ENCODE peak calls at places on chromosomes 2 and 18, in four cellular contexts. Y is stomach, D is uterus, Q is NB4. T is an unnamed sample.

GRCh38 chr2:140916410-140916809 is 1214.4 kb downstream of the LRP1B start:
- DNase-seq in D (no peak), Q (no peak), Y (no peak), T (no peak)

GRCh38 chr2:44456946-44457345 is 95.2 kb downstream of the CAMKMT start:
- DNase-seq in D (no peak), Y (no peak), Q (no peak), T (no peak)

GRCh38 chr2:238267341-238267710 is 21.1 kb downstream of the PER2 start:
- DNase-seq in Q (no peak), Y (no peak), D (no peak), T (peak)

GRCh38 chr2:165361511-165361910 is 108.0 kb upstream of the CSRNP3 start:
- DNase-seq in D (no peak), Q (no peak), Y (no peak), T (no peak)

GRCh38 chr2:241798631-241799521 is 10.1 kb upstream of the NEU4 start:
- DNase-seq in D (peak), Y (no peak), Q (no peak), T (no peak)

GRCh38 chr2:128314348-128315121 is 4.1 kb downstream of the HS6ST1 start:
- DNase-seq in Q (peak), Y (peak), D (no peak), T (peak)

GRCh38 chr18:2510416-2510815 is 60.9 kb downstream of the METTL4 start:
- DNase-seq in D (no peak), Y (no peak), Q (no peak), T (no peak)

GRCh38 chr18:44588466-44588865 is 92.2 kb upstream of the SETBP1 start:
- DNase-seq in Q (no peak), Y (no peak), D (no peak), T (no peak)

GRCh38 chr2:127901339-127902072 is 15.8 kb upstream of the AMMECR1L start:
- DNase-seq in Q (no peak), D (no peak), Y (no peak), T (no peak)

GRCh38 chr2:19238440-19238839 is 120.0 kb downstream of the OSR1 start:
- DNase-seq in Y (no peak), D (no peak), Q (no peak), T (no peak)

GRCh38 chr2:88016086-88016947 is at the start of gene RNU2-63P:
- DNase-seq in D (peak), Q (peak), Y (peak), T (peak)
- TF ChIP-seq POLR2A in D (no peak), Q (peak), Y (peak), T (peak)

DNA sequence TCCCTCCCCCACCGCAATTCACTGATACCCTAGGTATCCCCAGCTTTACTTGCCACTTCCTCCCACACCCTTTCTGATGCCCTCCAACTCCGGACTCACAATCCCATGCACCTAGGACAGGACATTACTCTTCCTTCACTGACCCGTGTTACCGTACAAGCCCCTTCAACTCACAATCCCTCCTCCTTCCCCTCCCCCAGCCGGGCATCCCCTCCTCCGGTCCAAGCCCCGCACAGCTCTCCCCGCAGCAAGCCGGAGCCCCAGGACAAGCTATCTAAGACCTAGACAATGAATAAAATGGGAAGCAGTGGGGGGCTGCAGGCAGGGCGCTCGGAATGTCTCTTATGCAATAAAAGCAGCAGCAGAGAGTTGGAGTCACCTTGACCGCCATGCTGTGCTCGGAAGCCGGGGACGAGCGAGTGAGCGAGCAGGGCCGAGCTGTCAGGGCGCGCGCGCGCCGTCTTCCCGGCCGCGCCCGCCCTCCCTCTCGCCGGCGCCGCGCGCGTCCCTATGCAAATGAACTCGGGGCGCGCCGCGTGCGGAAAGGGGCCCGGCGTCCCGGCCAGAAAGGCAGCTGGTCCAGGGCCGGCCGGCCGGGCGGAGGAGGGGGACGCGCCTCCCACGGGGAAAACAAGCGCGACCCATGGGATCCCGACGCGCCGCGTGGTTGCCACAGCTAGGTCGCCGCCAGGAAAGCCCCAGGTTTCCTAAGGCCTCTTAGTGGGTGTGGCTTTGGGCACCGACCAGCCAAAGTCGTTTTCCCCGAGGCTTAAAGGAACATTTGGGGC is at the start of gene SLC25A12:
- DNase-seq in D (peak), Q (peak), Y (peak), T (peak)
- TF ChIP-seq POLR2A in D (peak), Q (no peak), Y (peak), T (peak)

DNA sequence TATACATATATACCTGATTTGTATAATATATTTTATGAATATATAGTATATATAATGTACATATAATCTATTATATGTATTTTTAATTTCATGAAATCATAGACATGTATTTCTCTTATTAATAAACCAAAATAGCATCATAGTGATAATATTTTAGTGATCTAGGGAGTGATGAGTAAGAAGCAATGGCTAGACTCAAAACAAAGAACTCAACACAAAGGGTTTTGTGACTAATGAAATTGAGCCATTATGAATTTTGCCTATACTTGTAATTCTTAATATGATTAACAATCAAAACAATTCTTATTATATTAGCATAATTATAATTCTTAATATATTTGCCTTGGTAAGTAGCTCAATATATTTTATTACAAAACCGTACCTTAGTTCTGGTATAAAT is 1614.1 kb upstream of the TMEFF2 start:
- DNase-seq in Y (no peak), Q (no peak), D (no peak), T (no peak)
- TF ChIP-seq POLR2A in Y (no peak), Q (no peak), D (no peak), T (no peak)

DNA sequence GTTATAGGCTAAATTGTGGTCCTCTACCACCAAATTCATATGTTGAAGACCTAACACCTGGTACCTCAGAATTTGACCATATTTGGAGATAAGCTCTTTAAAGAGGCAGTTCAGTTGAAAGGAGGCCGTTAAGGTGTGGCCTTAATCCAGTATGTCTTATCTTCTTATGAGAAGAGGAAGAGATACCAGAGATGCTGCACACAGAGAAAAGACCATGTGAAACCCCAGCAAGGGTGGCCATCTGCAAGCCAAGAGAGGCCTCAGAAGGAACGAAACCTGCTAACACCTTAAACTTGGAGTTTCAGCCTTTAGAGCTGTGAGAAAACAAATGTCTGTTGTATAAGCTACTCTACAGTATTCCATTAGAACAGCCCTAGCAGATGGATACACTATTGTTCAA is 528.1 kb upstream of the DCC start:
- DNase-seq in Q (no peak), Y (no peak), D (no peak), T (no peak)
- TF ChIP-seq POLR2A in Q (no peak), Y (no peak), D (no peak), T (no peak)

DNA sequence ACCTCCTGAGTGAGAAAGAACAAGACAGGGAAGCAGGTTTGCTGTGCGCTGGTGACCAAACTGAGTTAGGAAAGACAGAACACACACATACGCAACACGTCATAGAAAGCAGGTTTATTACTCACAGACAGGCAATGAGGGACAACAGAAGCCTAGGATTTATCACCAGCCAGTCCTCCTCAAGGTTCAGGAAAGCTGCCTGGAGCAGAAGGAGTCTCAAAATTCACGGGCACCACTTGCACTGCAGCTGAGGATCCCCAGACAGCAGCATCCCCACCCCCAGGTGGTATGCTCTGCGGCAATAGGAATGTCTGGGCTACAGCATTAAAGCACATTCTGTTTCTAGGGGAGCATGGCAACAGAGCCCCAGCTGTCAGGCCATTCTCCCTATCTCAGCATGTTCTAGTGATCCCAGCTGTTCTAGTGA is 284.4 kb upstream of the RGPD4 start:
- DNase-seq in Q (no peak), Y (no peak), D (no peak), T (no peak)
- TF ChIP-seq POLR2A in Q (no peak), Y (no peak), D (no peak), T (no peak)

DNA sequence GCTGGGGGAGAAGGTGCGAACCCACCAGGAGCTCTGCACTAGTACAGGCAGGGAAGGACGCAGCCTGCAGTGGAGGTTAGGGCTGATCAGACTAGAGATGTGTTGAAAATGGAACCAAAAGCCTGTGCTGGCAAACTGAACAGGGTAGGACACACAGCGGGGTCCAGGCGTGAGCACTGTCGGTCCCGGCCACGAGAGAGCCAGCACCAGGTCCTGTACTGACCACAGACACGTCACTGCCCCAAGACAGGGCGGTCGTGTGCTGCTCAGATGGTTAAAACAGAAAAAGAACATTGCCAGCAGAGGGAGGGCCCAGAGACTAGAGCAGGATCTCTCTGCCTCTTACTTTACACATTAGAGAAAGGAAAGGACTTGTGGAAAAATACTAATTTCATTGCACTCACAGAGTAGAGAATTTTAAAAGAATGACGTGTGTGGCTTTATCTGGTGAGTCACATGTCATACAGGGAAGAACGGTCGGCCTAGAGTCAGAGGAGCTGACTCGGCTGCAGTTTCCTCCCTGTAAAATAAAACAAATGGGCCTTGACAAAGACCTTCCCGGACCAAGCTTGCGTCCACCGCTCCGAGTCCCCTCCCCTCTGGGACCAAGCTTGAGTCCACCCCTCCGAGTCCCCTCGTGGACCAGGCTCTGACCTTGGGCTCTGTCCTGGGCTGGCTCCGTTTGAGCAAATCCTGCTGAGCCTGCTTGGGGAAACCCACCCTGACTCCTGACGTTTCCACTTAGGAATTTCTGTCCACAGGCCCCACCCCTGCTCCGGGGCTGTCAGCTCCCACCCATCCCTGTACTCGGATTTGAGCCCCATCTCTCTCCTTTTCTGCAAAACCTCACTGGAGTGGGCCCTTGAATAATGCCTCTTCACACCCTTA is 16.7 kb upstream of the ADI1 start:
- DNase-seq in D (peak), Q (no peak), Y (peak), T (no peak)
- TF ChIP-seq POLR2A in D (no peak), Q (no peak), Y (no peak), T (peak)

GRCh38 chr2:217525076-217525475 is 477.7 kb downstream of the TNS1 start:
- DNase-seq in Q (no peak), D (no peak), Y (no peak), T (no peak)
- TF ChIP-seq POLR2A in Q (no peak), D (no peak), Y (no peak), T (no peak)

DNA sequence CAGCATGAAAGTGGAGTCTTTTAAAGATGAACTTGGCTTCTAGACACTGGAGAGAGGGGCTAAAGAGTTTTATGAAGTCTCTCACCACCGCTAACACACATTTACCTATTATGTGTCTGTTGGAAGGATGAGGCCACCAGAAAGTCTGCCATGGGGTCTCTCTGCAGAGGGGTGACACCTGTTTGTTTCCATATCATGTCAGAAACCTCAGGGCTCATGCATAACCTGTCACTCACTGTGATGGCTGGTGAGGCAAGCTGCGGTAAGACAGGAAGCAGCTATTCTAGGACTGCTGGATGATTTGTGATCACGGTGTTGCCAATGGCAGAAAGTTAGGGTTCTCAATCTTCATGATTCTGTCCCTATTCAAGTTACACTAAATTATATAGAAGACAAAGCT is 60.8 kb upstream of the DNMT3A start:
- DNase-seq in Y (no peak), Q (no peak), D (no peak), T (no peak)
- TF ChIP-seq POLR2A in Y (no peak), Q (no peak), D (no peak), T (no peak)

DNA sequence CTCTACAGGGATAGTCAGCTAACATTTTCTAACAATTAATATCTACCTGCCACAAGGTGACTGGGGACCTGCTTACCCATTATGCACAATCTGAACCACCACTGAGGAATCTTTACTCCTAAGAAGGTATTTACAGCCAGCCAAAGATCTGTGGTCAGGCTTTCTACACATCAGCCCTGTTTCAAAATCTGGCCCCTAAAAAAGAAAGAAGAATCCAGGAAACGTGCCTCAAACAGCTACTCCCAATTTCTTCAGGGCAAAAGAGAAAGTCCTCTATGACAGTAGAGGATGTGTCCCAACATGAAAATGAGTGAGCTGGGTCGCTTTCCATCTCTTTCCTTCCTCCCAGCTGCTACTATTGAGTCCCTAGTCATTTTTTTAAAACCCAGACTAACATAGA is 79.6 kb downstream of the EPB41L3 start:
- DNase-seq in Q (no peak), Y (no peak), D (no peak), T (no peak)
- TF ChIP-seq POLR2A in Q (no peak), Y (no peak), D (no peak), T (no peak)

DNA sequence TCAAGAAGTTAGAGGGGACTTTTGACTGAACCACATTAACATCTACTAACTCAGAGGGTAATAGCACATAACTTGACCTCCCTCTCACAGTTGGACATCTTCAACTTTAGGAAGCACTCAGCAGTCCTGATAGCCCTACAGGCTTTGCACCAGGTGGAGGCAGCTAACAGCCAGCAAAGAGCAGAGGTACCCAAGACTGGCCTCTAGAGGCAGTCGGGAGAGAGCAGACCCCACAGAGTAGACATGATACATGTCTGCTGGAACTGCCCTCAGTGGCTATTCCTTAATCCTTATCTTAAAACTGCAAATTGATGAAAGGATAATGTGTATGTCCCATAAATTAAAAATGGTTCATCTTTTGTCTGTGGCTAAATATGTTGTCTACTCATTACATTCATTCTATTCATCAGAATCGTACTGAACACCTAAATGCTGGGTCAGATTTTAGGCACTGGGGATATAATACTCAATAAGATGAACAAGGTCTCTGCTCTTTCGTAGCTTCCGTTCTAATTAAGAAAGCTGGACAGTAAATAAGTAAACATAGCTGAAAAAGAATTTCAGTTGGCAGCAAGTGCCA is 49.8 kb downstream of the CAB39 start:
- DNase-seq in Y (no peak), Q (peak), D (no peak), T (no peak)
- TF ChIP-seq POLR2A in Y (no peak), Q (no peak), D (no peak), T (no peak)

T was measured in prostate gland.